ENCODE peak calls at places on chromosomes 12 and 14, in four cellular contexts. V, D, P and W are unnamed samples.

GRCh38 chr14:68269136-68269535 is 449.6 kb downstream of the RAD51B start:
- DNase-seq in V (no peak), D (no peak), P (no peak), W (no peak)

GRCh38 chr12:52010152-52010622 is 3.4 kb downstream of the TAMALIN start:
- DNase-seq in V (peak; percentile 86), D (peak; percentile 62), P (no peak), W (peak; percentile 67)

GRCh38 chr12:115755061-115755751 is 522.3 kb downstream of the MED13L start:
- DNase-seq in V (no peak), D (no peak), P (no peak), W (no peak)

GRCh38 chr12:125070117-125070516 is 4.9 kb downstream of the AACS start:
- DNase-seq in V (peak; percentile 35), D (no peak), P (no peak), W (no peak)

GRCh38 chr12:46627686-46628085 is 198.1 kb downstream of the SLC38A4 start:
- DNase-seq in V (no peak), D (no peak), P (no peak), W (no peak)

GRCh38 chr14:33402604-33403003 is 463.9 kb downstream of the NPAS3 start:
- DNase-seq in V (no peak), D (no peak), P (no peak), W (no peak)

GRCh38 chr12:80314741-80315140 is 129.3 kb upstream of the PTPRQ start:
- DNase-seq in V (no peak), D (no peak), P (no peak), W (no peak)

GRCh38 chr12:114636723-114637480 is 47.1 kb downstream of the TBX3 start:
- DNase-seq in V (peak; percentile 72), D (no peak), P (no peak), W (no peak)

GRCh38 chr12:12229556-12230092 is 37.2 kb downstream of the LRP6 start:
- DNase-seq in V (no peak), D (no peak), P (no peak), W (no peak)

GRCh38 chr14:70735043-70735442 is 74.3 kb downstream of the MAP3K9 start:
- DNase-seq in V (no peak), D (no peak), P (no peak), W (peak; percentile 39)

GRCh38 chr12:66779466-66779865 is 100.6 kb upstream of the GRIP1 start:
- DNase-seq in V (no peak), D (no peak), P (no peak), W (no peak)

GRCh38 chr14:50542941-50543418 is 10.6 kb upstream of the MAP4K5 start:
- DNase-seq in V (peak; percentile 77), D (no peak), P (peak; percentile 27), W (no peak)

GRCh38 chr12:51008329-51008728 is 17.9 kb downstream of the SLC11A2 start:
- DNase-seq in V (no peak), D (no peak), P (no peak), W (no peak)

GRCh38 chr14:37114039-37114438 is 58.4 kb downstream of the SLC25A21 start:
- DNase-seq in V (no peak), D (no peak), P (no peak), W (no peak)

GRCh38 chr12:68978678-68979077 is 45.7 kb upstream of the CPM start:
- DNase-seq in V (no peak), D (no peak), P (no peak), W (no peak)

GRCh38 chr12:55728185-55728931 is 451 bp downstream of the CD63 start:
- DNase-seq in V (peak; percentile 46), D (peak; percentile 88), P (peak; percentile 88), W (peak; percentile 61)

GRCh38 chr12:119592232-119592631 is 1.3 kb upstream of the TMEM233 start:
- DNase-seq in V (no peak), D (no peak), P (no peak), W (no peak)

GRCh38 chr14:81942071-81942470 is 408.4 kb upstream of the SEL1L start:
- DNase-seq in V (no peak), D (no peak), P (no peak), W (no peak)

GRCh38 chr14:21071225-21072041 is 1.3 kb downstream of the ARHGEF40 start:
- DNase-seq in V (peak; percentile 94), D (peak; percentile 85), P (peak; percentile 79), W (peak; percentile 81)

GRCh38 chr12:49225551-49226166 is 36.8 kb upstream of the TUBA1A start:
- DNase-seq in V (peak; percentile 23), D (peak; percentile 39), P (no peak), W (no peak)

GRCh38 chr12:124745891-124746570 is 117.6 kb downstream of the SCARB1 start:
- DNase-seq in V (peak; percentile 94), D (peak; percentile 87), P (peak; percentile 88), W (peak; percentile 47)

GRCh38 chr14:74425525-74426201 is 347 bp downstream of the SYNDIG1L start:
- DNase-seq in V (peak; percentile 80), D (peak; percentile 56), P (peak; percentile 15), W (peak; percentile 66)

GRCh38 chr12:41250748-41251147 is 62.6 kb downstream of the PDZRN4 start:
- DNase-seq in V (no peak), D (no peak), P (no peak), W (no peak)

GRCh38 chr14:67358914-67359313 is 690 bp downstream of the ATP6V1D start:
- DNase-seq in V (peak; percentile 54), D (no peak), P (no peak), W (no peak)

GRCh38 chr14:52051861-52052260 is 17.0 kb downstream of the NID2 start:
- DNase-seq in V (no peak), D (no peak), P (no peak), W (no peak)

GRCh38 chr14:71731096-71731495 is 201.1 kb upstream of the RGS6 start:
- DNase-seq in V (no peak), D (no peak), P (no peak), W (no peak)

GRCh38 chr14:93281937-93282336 is 50.9 kb downstream of the BTBD7 start:
- DNase-seq in V (no peak), D (no peak), P (no peak), W (no peak)

GRCh38 chr12:101501410-101502045 is 26.4 kb downstream of the SPIC start:
- DNase-seq in V (no peak), D (no peak), P (no peak), W (no peak)

GRCh38 chr12:24380122-24380521 is 430.7 kb upstream of the SOX5 start:
- DNase-seq in V (peak; percentile 30), D (no peak), P (no peak), W (no peak)

GRCh38 chr12:45494279-45494678 is 235.2 kb upstream of the ARID2 start:
- DNase-seq in V (no peak), D (no peak), P (no peak), W (no peak)

GRCh38 chr12:52020539-52021336 is 14.0 kb downstream of the TAMALIN start:
- DNase-seq in V (peak; percentile 91), D (peak; percentile 61), P (no peak), W (peak; percentile 71)

GRCh38 chr14:100348253-100348729 is 25.2 kb downstream of the SLC25A47 start:
- DNase-seq in V (no peak), D (no peak), P (no peak), W (no peak)

GRCh38 chr12:132719141-132719953 is 8.7 kb downstream of the PGAM5 start:
- DNase-seq in V (no peak), D (no peak), P (no peak), W (no peak)

GRCh38 chr12:102439391-102440108 is 40.8 kb downstream of the IGF1 start:
- DNase-seq in V (no peak), D (no peak), P (no peak), W (no peak)

GRCh38 chr12:114932806-114933205 is 248.8 kb upstream of the TBX3 start:
- DNase-seq in V (no peak), D (no peak), P (no peak), W (no peak)

GRCh38 chr12:130714091-130714590 is 2.0 kb downstream of the RIMBP2 start:
- DNase-seq in V (peak; percentile 22), D (no peak), P (no peak), W (no peak)

GRCh38 chr12:19757317-19757877 is 318.1 kb downstream of the AEBP2 start:
- DNase-seq in V (peak; percentile 70), D (no peak), P (no peak), W (no peak)
- TF ChIP-seq CTCF in V (peak; percentile 77), D (peak; percentile 8), P (peak; percentile 33), W (no peak)

DNA sequence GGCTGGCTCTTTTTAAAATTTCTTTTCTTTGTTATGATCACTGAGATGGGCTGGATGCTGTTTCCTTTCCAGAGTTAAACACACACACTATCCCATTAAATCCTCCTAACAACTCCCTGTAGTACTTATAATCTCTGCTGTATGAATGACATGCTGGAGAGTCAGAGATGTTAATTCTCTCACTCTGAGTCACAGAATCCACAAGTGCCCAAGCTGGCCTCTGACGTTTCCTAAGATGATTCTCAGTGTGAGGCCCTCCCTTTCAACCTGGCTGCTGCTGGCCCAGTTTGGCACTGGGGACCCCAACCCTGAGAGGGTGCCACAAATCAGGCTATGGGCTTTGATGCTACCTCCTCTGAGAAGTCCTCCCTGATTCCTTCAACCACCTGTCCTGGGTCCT is 5.4 kb downstream of the NOS1 start:
- DNase-seq in V (no peak), D (no peak), P (no peak), W (no peak)
- TF ChIP-seq CTCF in V (no peak), D (no peak), P (no peak), W (no peak)

GRCh38 chr12:93896427-93896826 is 219.3 kb downstream of the CRADD start:
- DNase-seq in V (peak; percentile 52), D (no peak), P (no peak), W (no peak)
- TF ChIP-seq CTCF in V (peak; percentile 22), D (no peak), P (no peak), W (no peak)

GRCh38 chr12:90953956-90954421 is 987 bp downstream of the CCER1 start:
- DNase-seq in V (peak; percentile 91), D (no peak), P (no peak), W (no peak)
- TF ChIP-seq CTCF in V (peak; percentile 99), D (no peak), P (no peak), W (peak; percentile 39)

DNA sequence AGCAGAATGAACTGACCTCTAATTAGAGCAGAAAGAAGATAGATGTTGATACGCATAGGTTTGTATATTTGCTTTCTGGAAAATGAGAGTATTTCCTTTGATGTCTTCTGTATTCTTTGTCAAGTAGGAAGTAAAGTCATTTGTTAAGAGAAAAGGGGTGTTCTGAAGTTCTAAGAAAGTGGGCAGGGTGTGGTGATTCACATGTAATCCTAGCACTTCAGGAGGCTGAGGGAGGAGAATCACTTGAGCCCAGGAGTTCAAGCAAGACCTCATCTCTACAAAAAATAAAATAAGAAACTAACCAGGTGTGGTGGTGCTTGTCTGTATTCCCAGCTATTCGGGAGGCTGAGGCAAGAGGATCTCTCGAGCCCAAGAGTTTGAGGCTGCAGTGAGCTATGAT is 2.8 kb downstream of the RHNO1 start:
- DNase-seq in V (no peak), D (no peak), P (no peak), W (no peak)
- TF ChIP-seq CTCF in V (no peak), D (no peak), P (no peak), W (no peak)

DNA sequence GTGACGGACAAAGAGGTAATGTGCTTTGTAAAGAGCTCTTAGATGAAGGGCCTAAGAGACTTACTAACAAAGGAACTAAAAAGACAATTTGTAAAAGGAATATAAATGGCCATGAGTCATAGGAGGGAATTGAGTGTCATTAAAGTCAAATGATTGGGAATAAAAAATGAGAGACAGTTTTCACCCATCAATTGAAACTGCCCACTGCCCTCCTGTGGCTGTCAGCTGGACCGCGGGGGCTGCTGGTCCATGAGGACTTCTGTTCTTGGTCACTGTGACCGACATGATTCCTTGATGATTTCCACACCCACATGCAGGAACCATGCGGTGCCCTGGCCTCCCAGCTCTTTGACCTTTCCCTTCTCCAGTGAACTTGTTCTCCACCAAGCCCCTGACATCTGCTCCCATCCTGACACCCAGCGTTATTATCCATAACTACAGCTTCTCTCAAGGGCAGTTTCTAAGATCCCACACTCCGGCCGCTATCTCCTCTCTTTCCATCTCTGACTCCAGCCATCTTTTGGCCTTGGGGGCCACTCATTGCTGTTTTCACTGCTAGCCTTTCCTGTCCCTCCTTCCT is 48.4 kb downstream of the C12orf75 start:
- DNase-seq in V (no peak), D (no peak), P (no peak), W (no peak)
- TF ChIP-seq CTCF in V (peak; percentile 49), D (no peak), P (no peak), W (no peak)